ENCODE peak calls at places on chromosome 20, in ten cellular contexts. R, J, B, A, M, O, V, N, W and Q are unnamed samples.

GRCh38 chr20:25512709-25513108 is 72.6 kb downstream of the NINL start:
- DNase-seq in R (no peak), J (no peak), B (no peak), A (no peak), M (no peak), O (no peak), V (no peak), N (no peak), W (no peak), Q (no peak)

GRCh38 chr20:20368414-20369352 is 779 bp downstream of the INSM1 start:
- DNase-seq in R (no peak), J (no peak), B (peak), A (no peak), M (no peak), O (no peak), V (no peak), N (no peak), W (no peak), Q (peak)

GRCh38 chr20:19758888-19759331 is 852 bp downstream of the RIN2 start:
- DNase-seq in R (peak), J (peak), B (no peak), A (peak), M (peak), O (peak), V (peak), N (peak), W (no peak), Q (no peak)

GRCh38 chr20:10538768-10539167 is 103.7 kb downstream of the SLX4IP start:
- DNase-seq in R (no peak), J (no peak), B (no peak), A (no peak), M (no peak), O (no peak), V (no peak), N (no peak), W (no peak), Q (no peak)

GRCh38 chr20:17622851-17623508 is 53.1 kb downstream of the DSTN start:
- DNase-seq in R (no peak), J (peak), B (peak), A (peak), M (peak), O (no peak), V (no peak), N (no peak), W (no peak), Q (no peak)

GRCh38 chr20:21125072-21125848 is 622 bp upstream of the KIZ start:
- DNase-seq in R (peak), J (peak), B (no peak), A (no peak), M (peak), O (peak), V (peak), N (peak), W (peak), Q (no peak)

GRCh38 chr20:16719421-16719820 is 10.4 kb upstream of the SNRPB2 start:
- DNase-seq in R (no peak), J (no peak), B (no peak), A (no peak), M (no peak), O (no peak), V (no peak), N (no peak), W (no peak), Q (no peak)

GRCh38 chr20:20466341-20466879 is 98.5 kb downstream of the INSM1 start:
- DNase-seq in R (no peak), J (no peak), B (no peak), A (no peak), M (peak), O (no peak), V (no peak), N (no peak), W (peak), Q (no peak)

GRCh38 chr20:23374441-23374840 is 12.5 kb downstream of the GZF1 start:
- DNase-seq in R (no peak), J (no peak), B (no peak), A (no peak), M (no peak), O (no peak), V (no peak), N (no peak), W (no peak), Q (no peak)

GRCh38 chr20:13274311-13274965 is 53.4 kb downstream of the ISM1 start:
- DNase-seq in R (no peak), J (no peak), B (no peak), A (no peak), M (no peak), O (no peak), V (no peak), N (no peak), W (no peak), Q (no peak)

GRCh38 chr20:22691369-22692118 is 107.2 kb upstream of the FOXA2 start:
- DNase-seq in R (peak), J (peak), B (peak), A (peak), M (peak), O (peak), V (peak), N (peak), W (peak), Q (peak)

GRCh38 chr20:54692168-54692887 is 216.9 kb downstream of the DOK5 start:
- DNase-seq in R (no peak), J (no peak), B (no peak), A (no peak), M (no peak), O (no peak), V (no peak), N (no peak), W (no peak), Q (no peak)

GRCh38 chr20:40489886-40490285 is 199.2 kb downstream of the MAFB start:
- DNase-seq in R (no peak), J (no peak), B (no peak), A (no peak), M (no peak), O (no peak), V (no peak), N (no peak), W (no peak), Q (no peak)

GRCh38 chr20:57072184-57072583 is 194.3 kb downstream of the BMP7 start:
- DNase-seq in R (no peak), J (peak), B (no peak), A (no peak), M (no peak), O (no peak), V (no peak), N (no peak), W (no peak), Q (no peak)

GRCh38 chr20:33401042-33401921 is at the start of gene CDK5RAP1:
- DNase-seq in R (peak), J (peak), B (peak), A (peak), M (peak), O (peak), V (peak), N (peak), W (peak), Q (peak)
- TF ChIP-seq POLR2A in R (peak), J (no peak), B (peak), A (peak), M (no peak), O (peak), V (no peak), N (no peak), W (peak), Q (peak)

GRCh38 chr20:347640-348484 is 951 bp downstream of the NRSN2 start:
- DNase-seq in R (peak), J (peak), B (peak), A (peak), M (peak), O (peak), V (peak), N (peak), W (peak), Q (peak)
- TF ChIP-seq POLR2A in R (peak), J (peak), B (peak), A (peak), M (peak), O (peak), V (no peak), N (no peak), W (peak), Q (peak)

GRCh38 chr20:62308102-62308822 is 5.5 kb downstream of the ADRM1 start:
- DNase-seq in R (no peak), J (no peak), B (no peak), A (no peak), M (no peak), O (peak), V (no peak), N (no peak), W (no peak), Q (no peak)
- TF ChIP-seq POLR2A in R (no peak), J (no peak), B (no peak), A (no peak), M (no peak), O (no peak), V (no peak), N (no peak), W (no peak), Q (no peak)

DNA sequence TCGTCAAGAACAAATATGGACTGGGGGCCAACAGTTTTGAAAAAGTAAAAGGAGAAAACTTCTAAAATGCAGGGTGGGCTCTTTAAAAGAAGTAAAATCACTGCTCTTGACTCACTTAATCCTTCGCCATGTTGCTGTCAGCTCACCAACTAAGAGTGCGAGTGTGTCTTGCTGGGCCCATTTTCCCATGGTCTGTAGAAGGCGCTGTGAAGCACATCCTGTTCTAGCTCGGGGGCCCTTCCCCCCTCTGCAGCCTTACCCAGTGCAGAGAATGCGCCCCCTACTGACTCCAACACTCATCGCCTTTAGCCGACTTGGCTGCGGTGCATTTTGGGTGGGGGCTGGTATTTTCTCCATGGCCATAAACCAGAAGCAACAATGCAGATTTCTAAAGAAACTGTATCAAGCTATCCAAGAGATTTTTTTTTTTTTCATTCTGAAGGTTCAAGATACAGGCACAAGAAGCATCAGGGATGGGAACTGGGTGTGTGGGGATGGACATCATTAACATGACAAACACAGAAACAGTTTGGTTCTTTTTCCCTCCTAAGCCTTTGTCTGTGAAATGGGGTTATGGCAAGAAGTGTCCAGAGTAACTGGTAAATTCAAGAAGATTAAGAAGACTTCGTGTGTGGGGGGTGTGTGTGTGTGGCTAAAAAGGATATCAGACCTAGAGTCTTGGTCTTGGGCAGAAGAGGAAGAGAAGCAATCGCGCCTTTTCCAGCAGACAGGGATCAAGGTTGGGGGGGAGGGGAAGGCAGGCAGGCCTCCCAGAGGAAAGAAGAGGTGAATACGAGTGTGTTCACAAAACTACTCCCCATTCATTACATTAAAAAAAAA is 1.7 kb downstream of the ADNP start:
- DNase-seq in R (peak), J (peak), B (peak), A (peak), M (peak), O (peak), V (peak), N (peak), W (peak), Q (peak)
- TF ChIP-seq POLR2A in R (no peak), J (no peak), B (peak), A (no peak), M (no peak), O (no peak), V (no peak), N (no peak), W (peak), Q (no peak)

GRCh38 chr20:36493013-36493800 is 48.1 kb upstream of the MYL9 start:
- DNase-seq in R (no peak), J (no peak), B (no peak), A (no peak), M (no peak), O (no peak), V (no peak), N (no peak), W (no peak), Q (peak)
- TF ChIP-seq POLR2A in R (no peak), J (no peak), B (no peak), A (no peak), M (no peak), O (no peak), V (no peak), N (no peak), W (no peak), Q (no peak)

DNA sequence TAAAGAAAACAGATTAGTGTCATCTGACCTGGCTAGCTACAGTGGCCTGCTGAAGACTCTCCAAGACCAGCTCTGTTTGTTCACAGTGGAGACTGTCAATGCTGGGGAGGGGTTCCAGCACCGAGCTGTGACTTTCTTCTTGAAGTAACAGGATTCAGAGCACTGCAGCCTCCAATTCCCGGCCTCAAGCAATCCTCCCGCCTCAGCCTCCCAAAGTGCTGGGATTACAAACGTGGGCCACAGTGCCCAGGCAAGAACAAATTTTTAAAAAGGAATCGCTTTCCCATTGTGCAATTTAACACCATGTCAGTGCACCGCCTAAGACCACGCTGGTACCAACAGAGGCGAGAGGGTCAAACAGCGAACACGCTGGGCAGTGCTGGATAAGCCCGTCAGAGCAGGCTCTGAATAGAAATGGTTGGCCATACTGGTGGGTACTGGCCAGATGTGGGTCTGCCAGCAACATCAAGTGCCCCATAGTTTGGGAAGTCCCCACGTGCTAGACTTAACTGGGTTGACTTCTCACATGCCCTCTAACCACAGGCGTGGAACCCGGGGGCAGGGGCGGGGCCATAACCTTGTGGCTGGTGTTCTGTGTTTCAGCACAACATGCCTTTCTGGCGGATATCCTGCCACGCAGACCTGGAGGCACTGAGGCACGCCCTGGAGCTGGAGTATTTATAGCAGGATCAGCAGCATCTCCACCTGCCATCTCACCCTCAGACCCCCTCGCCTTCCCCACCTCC is 168.9 kb downstream of the ZMYND8 start:
- DNase-seq in R (no peak), J (no peak), B (no peak), A (no peak), M (no peak), O (no peak), V (no peak), N (no peak), W (no peak), Q (no peak)
- TF ChIP-seq POLR2A in R (no peak), J (no peak), B (no peak), A (no peak), M (no peak), O (no peak), V (no peak), N (no peak), W (no peak), Q (no peak)

GRCh38 chr20:58244517-58245030 is 16.1 kb upstream of the ANKRD60 start:
- DNase-seq in R (no peak), J (no peak), B (no peak), A (no peak), M (no peak), O (no peak), V (no peak), N (no peak), W (no peak), Q (no peak)

GRCh38 chr20:58243653-58244410 is 15.4 kb upstream of the ANKRD60 start:
- DNase-seq in R (no peak), J (no peak), B (no peak), A (no peak), M (no peak), O (no peak), V (no peak), N (no peak), W (peak), Q (no peak)

GRCh38 chr20:58245181-58245891 is 16.9 kb upstream of the ANKRD60 start:
- DNase-seq in R (no peak), J (no peak), B (no peak), A (no peak), M (no peak), O (no peak), V (no peak), N (no peak), W (no peak), Q (no peak)

GRCh38 chr20:58241766-58242465 is 13.5 kb upstream of the ANKRD60 start:
- DNase-seq in R (no peak), J (peak), B (no peak), A (no peak), M (no peak), O (no peak), V (no peak), N (no peak), W (no peak), Q (no peak)

GRCh38 chr20:58242824-58243223 is 14.4 kb upstream of the ANKRD60 start:
- DNase-seq in R (no peak), J (no peak), B (no peak), A (no peak), M (no peak), O (no peak), V (no peak), N (no peak), W (no peak), Q (no peak)
- TF ChIP-seq POLR2A in R (no peak), J (no peak), B (no peak), A (no peak), M (no peak), O (no peak), V (no peak), N (no peak), W (no peak), Q (no peak)

DNA sequence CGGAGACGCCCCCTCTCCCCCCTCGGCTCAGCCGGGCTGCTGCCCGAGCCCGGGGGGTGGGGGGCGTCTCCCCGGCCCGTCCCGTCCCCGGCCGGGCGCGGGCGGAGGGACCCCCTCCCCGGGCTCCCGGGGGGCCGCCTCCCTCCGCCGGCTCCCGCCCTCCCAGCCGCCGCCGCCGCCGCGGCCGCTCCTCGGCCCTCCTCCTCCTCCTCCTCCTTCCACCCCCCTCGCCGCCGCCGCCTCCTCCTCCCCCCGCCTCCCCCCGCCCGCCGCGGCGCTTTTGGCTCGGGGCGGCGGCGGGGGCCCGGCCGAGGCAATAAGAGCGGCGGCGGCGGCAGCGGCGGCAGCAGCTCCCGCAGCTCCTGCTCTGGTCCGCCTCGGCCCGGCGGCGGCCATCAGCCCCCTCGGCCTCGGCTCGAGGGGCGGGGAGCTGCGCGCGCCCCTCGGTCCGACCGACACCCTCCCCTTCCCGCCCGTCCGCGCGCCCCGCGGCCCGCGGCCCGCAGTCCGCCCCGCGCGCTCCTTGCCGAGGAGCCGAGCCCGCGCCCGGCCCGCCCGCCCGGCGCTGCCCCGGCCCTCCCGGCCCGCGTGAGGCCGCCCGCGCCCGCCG is 38.7 kb downstream of the GNAS start:
- DNase-seq in R (peak), J (peak), B (peak), A (peak), M (peak), O (peak), V (peak), N (peak), W (peak), Q (peak)
- TF ChIP-seq POLR2A in R (peak), J (no peak), B (peak), A (peak), M (no peak), O (peak), V (no peak), N (no peak), W (peak), Q (no peak)

GRCh38 chr20:36950432-36951197 is 893 bp downstream of the SAMHD1 start:
- DNase-seq in R (peak), J (peak), B (no peak), A (no peak), M (no peak), O (peak), V (peak), N (peak), W (peak), Q (peak)
- TF ChIP-seq POLR2A in R (no peak), J (no peak), B (no peak), A (no peak), M (no peak), O (no peak), V (no peak), N (no peak), W (no peak), Q (no peak)

GRCh38 chr20:38873050-38873581 is 53.1 kb upstream of the FAM83D start:
- DNase-seq in R (no peak), J (no peak), B (peak), A (no peak), M (peak), O (no peak), V (no peak), N (no peak), W (no peak), Q (no peak)
- TF ChIP-seq POLR2A in R (no peak), J (no peak), B (peak), A (no peak), M (no peak), O (no peak), V (no peak), N (no peak), W (no peak), Q (no peak)